ENCODE peak calls at places on chromosomes 6 and 20, in four cellular contexts. U, M, T and A are unnamed samples.

GRCh38 chr6:99491159-99491558 is 24.1 kb downstream of the USP45 start:
- DNase-seq in T (no peak), M (peak), U (no peak), A (no peak)

GRCh38 chr6:46704562-46704961 is 16.9 kb downstream of the TDRD6 start:
- DNase-seq in T (no peak), U (no peak), M (no peak), A (peak)

GRCh38 chr6:152695317-152696043 is 2.2 kb upstream of the MYCT1 start:
- DNase-seq in T (no peak), M (no peak), U (no peak), A (no peak)

GRCh38 chr6:83436674-83437073 is 5.8 kb upstream of the ME1 start:
- DNase-seq in T (no peak), M (no peak), U (no peak), A (no peak)

GRCh38 chr6:155041781-155042279 is 46.7 kb downstream of the TIAM2 start:
- DNase-seq in U (no peak), T (no peak), M (no peak), A (no peak)

GRCh38 chr6:33192105-33192646 is at the start of gene COL11A2:
- DNase-seq in U (peak), M (no peak), T (no peak), A (no peak)

GRCh38 chr6:40417031-40417430 is 170.1 kb downstream of the LRFN2 start:
- DNase-seq in U (no peak), M (no peak), T (no peak), A (no peak)

GRCh38 chr6:90025418-90026089 is 131.3 kb downstream of the GJA10 start:
- DNase-seq in M (peak), U (no peak), T (no peak), A (no peak)

GRCh38 chr6:106569444-106569843 is 59.9 kb downstream of the RTN4IP1 start:
- DNase-seq in T (no peak), M (peak), U (no peak), A (no peak)

GRCh38 chr20:4937422-4938319 is 63.6 kb downstream of the SLC23A2 start:
- DNase-seq in M (peak), T (no peak), U (no peak), A (no peak)

GRCh38 chr6:144649085-144649484 is 363.9 kb downstream of the UTRN start:
- DNase-seq in U (no peak), T (no peak), M (no peak), A (no peak)

GRCh38 chr6:71724456-71725180 is 161.7 kb upstream of the RIMS1 start:
- DNase-seq in T (no peak), M (no peak), U (no peak), A (no peak)

GRCh38 chr6:42165016-42165415 is 8.1 kb upstream of the GUCA1A start:
- DNase-seq in T (no peak), M (peak), U (no peak), A (no peak)

GRCh38 chr6:38058022-38058421 is 238.5 kb downstream of the ZFAND3 start:
- DNase-seq in T (no peak), U (no peak), M (peak), A (no peak)

GRCh38 chr6:13902922-13903321 is 21.8 kb upstream of the RNF182 start:
- DNase-seq in M (no peak), T (no peak), U (no peak), A (no peak)
- H3K56ac ChIP-seq in M (no peak), T (no peak), U (no peak), A (no peak)

GRCh38 chr20:45440424-45440823 is 24.5 kb downstream of the PIGT start:
- DNase-seq in M (no peak), U (no peak), T (no peak), A (no peak)
- H2BK5ac ChIP-seq in M (no peak), U (no peak), T (no peak), A (peak)

GRCh38 chr20:61789329-61789728 is 276.4 kb downstream of the TAF4 start:
- DNase-seq in U (no peak), T (no peak), M (no peak), A (no peak)

GRCh38 chr20:61788343-61788742 is 277.3 kb downstream of the TAF4 start:
- DNase-seq in T (no peak), M (no peak), U (no peak), A (no peak)

GRCh38 chr20:61785567-61785816 is 280.2 kb downstream of the TAF4 start:
- DNase-seq in M (no peak), T (no peak), U (no peak), A (no peak)

GRCh38 chr20:61784801-61785566 is 280.7 kb downstream of the TAF4 start:
- DNase-seq in T (no peak), M (no peak), U (no peak), A (no peak)

GRCh38 chr20:61786230-61786629 is 279.5 kb downstream of the TAF4 start:
- DNase-seq in M (no peak), T (no peak), U (no peak), A (no peak)
- H3K18ac ChIP-seq in M (no peak), T (no peak), U (no peak), A (no peak)

DNA sequence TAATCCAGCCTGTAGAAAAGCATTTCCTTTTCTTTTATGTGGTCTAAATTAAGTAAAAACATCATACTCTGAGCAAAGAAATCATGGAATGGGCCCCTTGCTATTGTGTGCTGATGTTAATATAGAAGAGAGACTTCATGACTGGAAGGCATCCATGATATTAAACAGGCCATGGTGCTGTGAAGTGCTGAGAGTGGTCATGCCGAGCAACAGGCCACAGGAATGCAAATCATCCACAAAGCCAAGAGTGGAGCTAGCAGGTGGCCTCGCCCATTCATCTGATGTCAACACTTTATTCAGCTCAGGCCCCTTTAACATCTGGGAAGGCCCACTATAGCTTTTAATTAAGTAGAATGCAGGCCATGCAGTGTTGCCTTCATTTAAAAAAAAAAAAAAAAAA is 115.2 kb upstream of the HMGCLL1 start:
- DNase-seq in M (peak), U (peak), T (peak), A (peak)
- H3K56ac ChIP-seq in M (no peak), U (no peak), T (no peak), A (no peak)

DNA sequence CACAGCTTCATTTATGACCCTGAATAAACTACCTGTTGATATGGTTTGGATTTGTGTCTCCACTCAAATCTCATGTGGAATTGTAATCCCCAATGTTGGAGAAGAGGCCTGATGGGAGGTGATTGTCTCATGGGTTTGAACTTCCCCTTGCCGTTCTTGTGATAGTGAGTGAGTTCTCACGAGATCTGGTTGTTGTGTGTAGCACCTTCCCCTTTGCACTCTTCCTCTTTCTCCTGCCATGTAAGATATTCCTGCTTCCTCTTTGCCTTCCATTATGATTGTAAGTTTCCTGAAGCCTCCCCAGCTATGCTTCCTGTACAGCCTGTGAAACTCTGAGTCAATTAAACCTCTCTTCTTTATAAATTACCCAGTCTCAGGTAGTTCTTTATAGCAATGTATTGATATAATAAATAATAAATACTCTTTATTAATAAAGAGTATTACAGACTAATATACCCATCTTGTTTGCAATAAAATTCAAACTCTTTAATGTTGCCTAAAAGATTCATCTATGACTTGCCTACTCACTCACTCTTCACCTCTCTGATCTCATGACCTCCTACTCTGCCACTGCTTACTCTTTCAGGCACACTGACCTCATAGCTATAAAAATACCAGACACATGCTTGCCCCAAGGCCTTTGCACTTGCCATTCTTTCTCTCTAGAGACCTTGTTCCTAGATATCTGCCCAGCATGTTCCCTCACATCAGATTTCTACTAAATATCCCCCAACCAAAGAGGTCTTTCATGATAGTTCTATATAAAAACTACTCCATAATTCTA is 256.4 kb upstream of the MARCKS start:
- DNase-seq in T (no peak), U (no peak), M (no peak), A (no peak)
- H2BK5ac ChIP-seq in T (no peak), U (no peak), M (no peak), A (no peak)

DNA sequence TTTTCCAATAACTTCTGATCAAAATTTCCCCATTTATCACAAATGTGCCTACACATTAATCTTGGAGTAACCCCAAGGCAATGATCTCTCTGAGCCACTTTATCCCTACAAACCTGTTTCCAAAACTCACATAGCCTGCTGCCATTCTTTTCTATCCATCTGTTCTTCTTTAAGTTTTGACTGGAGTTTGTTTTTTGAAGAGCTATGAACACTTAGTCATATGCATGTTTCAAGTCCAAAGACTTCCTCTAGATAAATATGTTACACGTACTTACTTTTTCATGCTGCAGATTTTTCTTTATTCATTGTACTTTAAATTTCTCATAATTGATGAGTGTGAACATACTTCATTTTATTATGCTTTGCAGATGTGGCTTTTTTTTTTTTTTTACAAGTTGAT is 488.9 kb upstream of the CITED2 start:
- DNase-seq in U (no peak), T (no peak), M (peak), A (no peak)
- H3K18ac ChIP-seq in U (no peak), T (no peak), M (no peak), A (no peak)

GRCh38 chr20:3158968-3159431 is 665 bp downstream of the FASTKD5 start:
- DNase-seq in U (no peak), M (peak), T (no peak), A (peak)

GRCh38 chr20:3156811-3157619 is 2.6 kb downstream of the FASTKD5 start:
- DNase-seq in T (no peak), M (peak), U (no peak), A (no peak)

GRCh38 chr20:3160418-3160817 is 753 bp upstream of the FASTKD5 start:
- DNase-seq in U (no peak), T (no peak), M (no peak), A (no peak)

GRCh38 chr20:3161316-3162079 is 1.8 kb upstream of the FASTKD5 start:
- DNase-seq in U (no peak), M (no peak), T (no peak), A (peak)

GRCh38 chr20:3157817-3158216 is 1.8 kb downstream of the FASTKD5 start:
- DNase-seq in M (no peak), U (no peak), T (no peak), A (no peak)
- H3K56ac ChIP-seq in M (no peak), U (no peak), T (no peak), A (no peak)

GRCh38 chr6:16130437-16130891 is 1.6 kb downstream of the MYLIP start:
- DNase-seq in M (no peak), U (no peak), T (no peak), A (no peak)
- H2BK5ac ChIP-seq in M (peak), U (no peak), T (no peak), A (no peak)

GRCh38 chr6:84738996-84739865 is 25.2 kb downstream of the TBX18 start:
- DNase-seq in U (no peak), T (no peak), M (no peak), A (no peak)

GRCh38 chr6:84733889-84734288 is 30.5 kb downstream of the TBX18 start:
- DNase-seq in U (no peak), M (no peak), T (no peak), A (peak)

GRCh38 chr6:84740385-84740784 is 24.0 kb downstream of the TBX18 start:
- DNase-seq in M (no peak), U (no peak), T (no peak), A (no peak)

GRCh38 chr6:84739866-84740208 is 24.6 kb downstream of the TBX18 start:
- DNase-seq in M (no peak), T (no peak), U (no peak), A (no peak)
- H3K18ac ChIP-seq in M (no peak), T (no peak), U (no peak), A (no peak)

DNA sequence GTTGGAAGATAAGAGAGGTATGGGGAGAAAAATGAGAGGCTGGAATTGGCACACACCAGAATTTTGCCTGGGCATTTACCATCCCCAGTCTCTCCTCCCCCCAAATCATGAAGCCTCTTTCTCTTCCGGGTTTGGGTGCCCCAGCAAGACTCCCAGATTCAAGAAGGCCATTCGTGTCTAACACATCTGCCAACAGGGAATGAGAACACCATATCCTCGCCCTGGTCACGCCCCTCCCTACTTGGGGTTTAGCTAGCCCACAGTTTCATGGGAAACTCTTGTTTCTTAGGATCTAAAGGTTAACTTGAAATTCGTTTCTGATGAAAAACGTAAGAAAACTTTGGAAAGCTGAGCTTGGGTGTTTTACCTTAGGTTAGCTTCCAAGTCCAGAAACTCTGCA is 105.5 kb upstream of the TMEM170B start:
- DNase-seq in T (no peak), M (no peak), U (no peak), A (no peak)
- H3K56ac ChIP-seq in T (no peak), M (no peak), U (no peak), A (no peak)